ENCODE peak calls at places on chromosomes 12 and 14, in seven cellular contexts. E, U, O, N, V, W and Z are unnamed samples.
A peak's percentile ranks its signal among the peaks of the same experiment; 100 is the strongest.

GRCh38 chr12:114665411-114666181 is 18.4 kb downstream of the TBX3 start:
- DNase-seq in E (no peak), U (peak; percentile 67), O (no peak), N (peak; percentile 62), V (no peak), W (no peak), Z (no peak)

GRCh38 chr14:91245029-91245428 is 525 bp upstream of the GPR68 start:
- DNase-seq in E (peak; percentile 87), U (no peak), O (no peak), N (no peak), V (no peak), W (no peak), Z (no peak)

GRCh38 chr14:93742761-93743160 is 45.5 kb downstream of the PRIMA1 start:
- DNase-seq in E (no peak), U (no peak), O (no peak), N (no peak), V (no peak), W (no peak), Z (no peak)

GRCh38 chr14:64591809-64592208 is 42.0 kb downstream of the PPP1R36 start:
- DNase-seq in E (no peak), U (no peak), O (no peak), N (peak; percentile 46), V (no peak), W (no peak), Z (no peak)

GRCh38 chr12:98439471-98440164 is 75.8 kb upstream of the TMPO start:
- DNase-seq in E (no peak), U (no peak), O (peak; percentile 58), N (peak; percentile 45), V (no peak), W (no peak), Z (peak; percentile 89)

GRCh38 chr12:12714276-12715001 is 2.7 kb upstream of the CDKN1B start:
- DNase-seq in E (peak; percentile 78), U (peak; percentile 51), O (no peak), N (peak; percentile 62), V (no peak), W (peak; percentile 30), Z (peak; percentile 65)

GRCh38 chr14:50823051-50823762 is 7.8 kb downstream of the NIN start:
- DNase-seq in E (no peak), U (no peak), O (no peak), N (no peak), V (no peak), W (no peak), Z (no peak)

GRCh38 chr14:66405158-66405557 is 81.0 kb upstream of the CCDC196 start:
- DNase-seq in E (no peak), U (peak; percentile 13), O (no peak), N (peak; percentile 7), V (no peak), W (peak; percentile 26), Z (peak; percentile 32)

GRCh38 chr12:43776498-43776897 is 17.7 kb downstream of the IRAK4 start:
- DNase-seq in E (peak; percentile 12), U (peak; percentile 25), O (no peak), N (peak; percentile 46), V (no peak), W (no peak), Z (peak; percentile 45)

GRCh38 chr12:18224745-18225144 is 36.6 kb upstream of the PIK3C2G start:
- DNase-seq in E (no peak), U (peak; percentile 47), O (no peak), N (peak; percentile 18), V (no peak), W (no peak), Z (peak; percentile 79)